ENCODE peak calls at places on chromosomes 6 and 20, in nine cellular contexts. A is gastrocnemius medialis; Z is CD4-positive, alpha-beta memory T cell; S is GM23248; M is astrocyte; P is keratinocyte; N is left ventricle myocardium inferior; R is psoas muscle; J is CD8-positive, alpha-beta T cell. L is an unnamed sample.

GRCh38 chr6:12899080-12899815 is 182.7 kb downstream of the PHACTR1 start:
- DNase-seq in P (no peak), R (no peak), S (no peak), A (no peak), Z (no peak), M (no peak), N (no peak), J (no peak), L (no peak)

GRCh38 chr20:36355469-36356171 is 49.5 kb downstream of the DLGAP4 start:
- DNase-seq in M (no peak), N (no peak), J (no peak), Z (no peak), S (no peak), P (no peak), R (no peak), A (no peak), L (no peak)

GRCh38 chr6:39137235-39137634 is 22.2 kb upstream of the SAYSD1 start:
- DNase-seq in R (no peak), S (peak; percentile 56), J (no peak), P (peak; percentile 7), Z (peak; percentile 7), A (no peak), M (peak; percentile 14), N (no peak), L (peak; percentile 87)

GRCh38 chr20:23907579-23907978 is 28.0 kb upstream of the CST5 start:
- DNase-seq in R (no peak), P (no peak), Z (no peak), M (no peak), S (no peak), A (no peak), J (no peak), N (no peak), L (no peak)

GRCh38 chr6:34053721-34054120 is 92.2 kb downstream of the GRM4 start:
- DNase-seq in Z (no peak), J (no peak), S (no peak), N (no peak), A (no peak), P (no peak), R (no peak), M (no peak), L (no peak)

GRCh38 chr6:73519943-73520687 is 717 bp downstream of the EEF1A1 start:
- DNase-seq in N (peak; percentile 64), J (peak; percentile 60), P (peak; percentile 78), Z (peak; percentile 81), M (peak; percentile 56), S (peak; percentile 95), R (peak; percentile 77), A (peak; percentile 53), L (peak; percentile 73)

GRCh38 chr6:144528605-144529425 is 243.7 kb downstream of the UTRN start:
- DNase-seq in R (no peak), N (no peak), J (no peak), M (peak; percentile 44), Z (no peak), P (no peak), A (no peak), S (peak; percentile 40), L (peak; percentile 81)

GRCh38 chr6:26431258-26432162 is 8.8 kb upstream of the BTN3A3 start:
- DNase-seq in R (no peak), Z (no peak), S (peak; percentile 83), J (no peak), N (no peak), P (no peak), M (peak; percentile 8), A (peak; percentile 35), L (no peak)

GRCh38 chr6:68876792-68877493 is 241.9 kb downstream of the ADGRB3 start:
- DNase-seq in P (no peak), Z (no peak), N (no peak), S (peak; percentile 43), J (no peak), A (no peak), R (no peak), M (peak; percentile 6), L (peak; percentile 40)

GRCh38 chr6:150600003-150600301 is 267 bp downstream of the PLEKHG1 start:
- DNase-seq in R (no peak), S (no peak), P (no peak), M (no peak), A (no peak), J (no peak), Z (no peak), N (no peak), L (no peak)

GRCh38 chr20:64115171-64115911 is 8.0 kb upstream of the NPBWR2 start:
- DNase-seq in A (no peak), S (no peak), M (no peak), R (no peak), Z (no peak), N (no peak), P (no peak), J (no peak), L (no peak)

GRCh38 chr6:106620931-106621672 is 8.2 kb downstream of the RTN4IP1 start:
- DNase-seq in N (no peak), A (no peak), Z (no peak), M (peak; percentile 47), R (no peak), P (no peak), J (no peak), S (peak; percentile 36), L (no peak)

GRCh38 chr6:62283359-62283758 is 2.7 kb downstream of the KHDRBS2 start:
- DNase-seq in A (no peak), M (no peak), J (no peak), R (no peak), N (no peak), P (no peak), S (no peak), Z (no peak), L (no peak)

GRCh38 chr6:37761872-37762271 is 57.7 kb upstream of the ZFAND3 start:
- DNase-seq in M (no peak), Z (no peak), R (no peak), N (no peak), A (no peak), P (no peak), S (no peak), J (no peak), L (no peak)

GRCh38 chr6:83429857-83430605 is 820 bp downstream of the ME1 start:
- DNase-seq in Z (no peak), S (peak; percentile 53), N (no peak), J (no peak), A (peak; percentile 43), R (peak; percentile 30), P (no peak), M (peak; percentile 36), L (peak; percentile 60)

GRCh38 chr6:37177950-37178517 is 8.1 kb downstream of the PIM1 start:
- DNase-seq in J (no peak), A (no peak), Z (no peak), R (no peak), N (no peak), P (no peak), M (no peak), S (no peak), L (no peak)

GRCh38 chr6:24454452-24454851 is 34.9 kb downstream of the GPLD1 start:
- DNase-seq in Z (no peak), M (no peak), R (no peak), A (no peak), P (no peak), N (no peak), J (no peak), S (no peak), L (no peak)

GRCh38 chr6:148888853-148889252 is 142.0 kb downstream of the UST start:
- DNase-seq in A (no peak), R (no peak), S (peak; percentile 34), N (no peak), P (no peak), J (no peak), Z (no peak), M (peak; percentile 71), L (no peak)

GRCh38 chr6:43143235-43144124 is 27.6 kb upstream of the SRF start:
- DNase-seq in Z (peak; percentile 79), A (peak; percentile 80), P (peak; percentile 59), J (peak; percentile 73), S (peak; percentile 96), R (peak; percentile 86), M (peak; percentile 73), N (peak; percentile 87), L (peak; percentile 95)

GRCh38 chr20:54048489-54048888 is 21.9 kb downstream of the BCAS1 start:
- DNase-seq in Z (no peak), J (no peak), N (no peak), S (peak; percentile 71), M (peak; percentile 19), P (no peak), A (no peak), R (no peak), L (no peak)

GRCh38 chr6:164419099-164419498 is 890.3 kb downstream of the C6orf118 start:
- DNase-seq in M (no peak), Z (no peak), N (no peak), S (peak; percentile 6), R (no peak), A (no peak), P (no peak), J (no peak), L (no peak)
- H3K9me3 ChIP-seq in M (no peaks in the 10 kb centered on the region), Z (no peaks in the 10 kb centered on the region), N (peaks cover 27% of the 10 kb centered on the region), S (no peaks in the 10 kb centered on the region), R (peaks cover 5% of the 10 kb centered on the region), A (no peaks in the 10 kb centered on the region), P (peaks cover 3% of the 10 kb centered on the region), J (no peaks in the 10 kb centered on the region), L (peaks cover 5% of the 10 kb centered on the region)

GRCh38 chr20:55173601-55174000 is 698.2 kb downstream of the DOK5 start:
- DNase-seq in J (no peak), N (no peak), P (no peak), S (no peak), M (no peak), A (no peak), Z (no peak), R (no peak), L (no peak)

GRCh38 chr20:55172310-55173002 is 697.1 kb downstream of the DOK5 start:
- DNase-seq in J (no peak), Z (no peak), P (no peak), M (no peak), S (no peak), A (no peak), R (no peak), N (no peak), L (no peak)

GRCh38 chr20:55174635-55175034 is 699.2 kb downstream of the DOK5 start:
- DNase-seq in Z (no peak), N (no peak), S (no peak), P (no peak), M (no peak), A (no peak), R (no peak), J (no peak), L (no peak)

GRCh38 chr20:55174172-55174571 is 698.8 kb downstream of the DOK5 start:
- DNase-seq in J (no peak), A (no peak), S (no peak), P (no peak), Z (no peak), M (no peak), R (no peak), N (no peak), L (no peak)
- H3K9me3 ChIP-seq in J (no peaks in the 10 kb centered on the region), A (no peaks in the 10 kb centered on the region), S (no peaks in the 10 kb centered on the region), P (no peaks in the 10 kb centered on the region), Z (no peaks in the 10 kb centered on the region), M (no peaks in the 10 kb centered on the region), R (no peaks in the 10 kb centered on the region), N (peaks cover 4% of the 10 kb centered on the region), L (no peaks in the 10 kb centered on the region)

GRCh38 chr6:168455847-168456530 is 15.0 kb downstream of the SMOC2 start:
- DNase-seq in Z (no peak), A (no peak), S (no peak), N (no peak), J (no peak), M (no peak), R (no peak), P (no peak), L (no peak)
- H3K9me3 ChIP-seq in Z (no peaks in the 10 kb centered on the region), A (no peaks in the 10 kb centered on the region), S (no peaks in the 10 kb centered on the region), N (no peaks in the 10 kb centered on the region), J (no peaks in the 10 kb centered on the region), M (no peaks in the 10 kb centered on the region), R (no peaks in the 10 kb centered on the region), P (no peaks in the 10 kb centered on the region), L (no peaks in the 10 kb centered on the region)

GRCh38 chr20:61990484-61990883 is 75.2 kb downstream of the TAF4 start:
- DNase-seq in S (no peak), R (no peak), M (no peak), J (no peak), N (no peak), Z (no peak), P (no peak), A (no peak), L (no peak)
- H3K9me3 ChIP-seq in S (no peaks in the 10 kb centered on the region), R (peaks cover 7% of the 10 kb centered on the region), M (peaks cover 4% of the 10 kb centered on the region), J (peaks cover 5% of the 10 kb centered on the region), N (peaks cover 22% of the 10 kb centered on the region), Z (no peaks in the 10 kb centered on the region), P (peaks cover 5% of the 10 kb centered on the region), A (peaks cover 7% of the 10 kb centered on the region), L (no peaks in the 10 kb centered on the region)